ENCODE peak calls at places on chromosomes 7 and 10, in nine cellular contexts. Y is right lobe of liver, C is psoas muscle, V is uterus, N is HFF-Myc, S is heart left ventricle, Q is GM12865, P is IMR-90, B is cardiac muscle cell. R is an unnamed sample.

GRCh38 chr10:22006379-22006884 is 2.9 kb upstream of the DNAJC1 start:
- DNase-seq in V (no peak), B (no peak), S (no peak), P (no peak), Q (no peak), Y (no peak), N (no peak), C (no peak), R (no peak)

GRCh38 chr7:83161851-83162401 is 758 bp downstream of the PCLO start:
- DNase-seq in B (no peak), C (no peak), N (no peak), P (no peak), V (no peak), S (no peak), Y (no peak), Q (no peak), R (no peak)

GRCh38 chr10:45403151-45403550 is 29.1 kb downstream of the ALOX5 start:
- DNase-seq in V (no peak), C (no peak), S (no peak), B (no peak), Q (no peak), Y (no peak), N (no peak), P (peak), R (no peak)

GRCh38 chr7:145863-146262 is 46.5 kb upstream of the FAM20C start:
- DNase-seq in P (no peak), N (no peak), B (no peak), C (no peak), S (no peak), V (no peak), Y (no peak), Q (no peak), R (no peak)

GRCh38 chr10:96910488-96911395 is 78.6 kb downstream of the LCOR start:
- DNase-seq in V (no peak), B (peak), Q (peak), C (no peak), P (peak), Y (no peak), N (peak), S (no peak), R (peak)

GRCh38 chr10:121332829-121333765 is 265.1 kb downstream of the FGFR2 start:
- DNase-seq in C (no peak), Q (no peak), N (no peak), V (no peak), Y (no peak), S (no peak), B (no peak), P (no peak), R (no peak)

GRCh38 chr7:148700693-148701092 is 2.0 kb downstream of the CUL1 start:
- DNase-seq in N (no peak), P (peak), V (no peak), Q (peak), B (peak), S (no peak), Y (peak), C (no peak), R (no peak)

GRCh38 chr7:100890640-100891521 is 1.4 kb upstream of the UFSP1 start:
- DNase-seq in P (no peak), N (no peak), B (peak), S (no peak), Y (no peak), Q (no peak), C (peak), V (peak), R (no peak)

GRCh38 chr10:93616844-93617360 is 4.6 kb downstream of the PDE6C start:
- DNase-seq in V (no peak), S (no peak), C (no peak), B (no peak), Q (no peak), Y (no peak), N (no peak), P (no peak), R (no peak)

GRCh38 chr10:110057461-110057860 is 49.7 kb downstream of the ADD3 start:
- DNase-seq in Y (no peak), N (peak), B (no peak), C (no peak), Q (no peak), V (no peak), P (no peak), S (no peak), R (no peak)

GRCh38 chr7:40151504-40151903 is 16.7 kb downstream of the SUGCT start:
- DNase-seq in Q (no peak), S (no peak), B (no peak), P (no peak), C (no peak), N (no peak), Y (no peak), V (no peak), R (no peak)

GRCh38 chr10:36172574-36172973 is 530.5 kb upstream of the FZD8 start:
- DNase-seq in S (peak), C (no peak), B (peak), N (no peak), V (no peak), Y (no peak), Q (no peak), P (peak), R (no peak)

GRCh38 chr10:32237644-32238345 is 109.2 kb downstream of the EPC1 start:
- DNase-seq in V (no peak), Q (no peak), P (peak), C (no peak), N (no peak), S (no peak), Y (no peak), B (peak), R (no peak)

GRCh38 chr10:80492875-80493413 is 38.8 kb downstream of the TSPAN14 start:
- DNase-seq in S (no peak), C (no peak), Y (no peak), N (no peak), P (peak), V (no peak), B (no peak), Q (peak), R (no peak)

GRCh38 chr10:125824736-125825135 is 1.4 kb downstream of the BCCIP start:
- DNase-seq in P (peak), V (no peak), B (no peak), Q (no peak), C (no peak), N (peak), S (no peak), Y (no peak), R (no peak)

GRCh38 chr7:47361746-47362215 is 220.1 kb downstream of the TNS3 start:
- DNase-seq in N (peak), V (peak), C (no peak), Q (peak), P (peak), S (peak), Y (no peak), B (peak), R (no peak)

DNA sequence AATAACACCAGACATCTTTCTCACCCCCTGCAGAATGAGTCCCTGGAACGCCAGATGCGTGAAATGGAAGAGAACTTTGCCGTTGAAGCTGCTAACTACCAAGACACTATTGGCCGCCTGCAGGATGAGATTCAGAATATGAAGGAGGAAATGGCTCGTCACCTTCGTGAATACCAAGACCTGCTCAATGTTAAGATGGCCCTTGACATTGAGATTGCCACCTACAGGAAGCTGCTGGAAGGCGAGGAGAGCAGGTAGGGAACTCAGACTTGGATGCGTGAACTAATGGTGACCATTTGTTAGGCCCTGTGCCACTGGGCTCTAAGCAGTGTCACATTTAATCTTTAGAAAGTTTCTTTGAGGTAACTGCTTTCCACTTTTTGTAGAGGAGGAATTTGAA is 7.1 kb downstream of the VIM start:
- DNase-seq in N (no peak), C (no peak), Q (no peak), B (no peak), P (no peak), Y (no peak), V (no peak), S (no peak), R (no peak)
- TF ChIP-seq CTCF in N (peak), C (no peak), Q (no peak), B (peak), P (peak), Y (no peak), V (no peak), S (peak), R (no peak)

DNA sequence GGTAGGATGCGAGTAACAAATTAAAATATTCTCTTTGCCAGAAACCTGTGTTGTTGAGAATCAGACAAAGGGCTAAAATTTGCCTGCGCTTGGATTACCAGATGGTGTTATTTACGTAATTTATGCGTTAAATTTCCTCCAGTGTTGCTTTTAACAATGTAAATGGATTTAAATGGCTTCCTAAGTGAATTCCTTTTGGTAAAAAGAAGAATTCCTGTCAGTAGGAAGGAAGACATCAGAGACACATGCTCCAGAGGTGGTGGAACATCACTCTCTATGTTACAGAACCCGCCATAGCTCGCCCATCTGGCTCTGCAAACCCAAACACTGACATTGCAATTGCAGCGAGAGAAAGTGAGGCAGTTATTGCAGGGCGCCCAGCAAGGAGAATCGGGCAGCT is 520.6 kb downstream of the GALNT17 start:
- DNase-seq in N (no peak), C (no peak), Q (no peak), V (no peak), S (no peak), Y (no peak), P (no peak), B (no peak), R (no peak)
- H3K4me3 ChIP-seq in N (no peak), C (no peak), Q (no peak), V (no peak), S (no peak), Y (no peak), P (no peak), B (no peak), R (no peak)

DNA sequence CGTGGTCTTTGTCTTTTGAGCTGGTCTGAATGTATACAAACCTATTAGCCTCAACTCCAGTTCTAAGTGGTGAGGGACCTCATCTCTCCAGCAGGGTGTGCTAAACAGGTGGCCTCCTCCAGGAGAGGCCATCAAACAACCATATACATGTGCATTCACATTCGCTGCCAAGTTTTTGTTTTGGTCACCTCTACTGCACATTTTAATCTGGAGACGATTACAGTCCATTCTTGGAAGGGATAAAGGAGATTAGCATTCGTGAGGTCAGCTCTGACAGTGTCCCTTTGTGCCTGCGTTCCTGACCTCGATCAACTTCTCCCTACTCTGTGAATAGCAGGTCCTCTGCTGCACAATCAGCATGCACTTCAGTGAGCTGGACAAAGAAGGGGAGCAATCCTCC is 60.8 kb downstream of the RHOBTB1 start:
- DNase-seq in Y (no peak), C (no peak), B (peak), Q (peak), N (peak), S (peak), P (peak), V (no peak), R (no peak)
- TF ChIP-seq CTCF in Y (peak), C (peak), B (peak), Q (peak), N (peak), S (peak), P (peak), V (peak), R (peak)

GRCh38 chr7:157937432-157937831 is 600.6 kb downstream of the DNAJB6 start:
- DNase-seq in C (no peak), P (no peak), N (no peak), S (no peak), Y (no peak), B (no peak), V (no peak), Q (no peak), R (no peak)

GRCh38 chr7:157941210-157941609 is 604.4 kb downstream of the DNAJB6 start:
- DNase-seq in N (no peak), B (no peak), P (no peak), S (no peak), Q (no peak), C (no peak), V (no peak), Y (no peak), R (no peak)

GRCh38 chr7:157938211-157938610 is 601.4 kb downstream of the DNAJB6 start:
- DNase-seq in Q (no peak), N (no peak), C (no peak), P (no peak), B (no peak), Y (no peak), S (no peak), V (no peak), R (no peak)

GRCh38 chr7:157940497-157940896 is 603.7 kb downstream of the DNAJB6 start:
- DNase-seq in C (no peak), Q (no peak), P (no peak), B (no peak), S (no peak), V (no peak), Y (no peak), N (no peak), R (no peak)

DNA sequence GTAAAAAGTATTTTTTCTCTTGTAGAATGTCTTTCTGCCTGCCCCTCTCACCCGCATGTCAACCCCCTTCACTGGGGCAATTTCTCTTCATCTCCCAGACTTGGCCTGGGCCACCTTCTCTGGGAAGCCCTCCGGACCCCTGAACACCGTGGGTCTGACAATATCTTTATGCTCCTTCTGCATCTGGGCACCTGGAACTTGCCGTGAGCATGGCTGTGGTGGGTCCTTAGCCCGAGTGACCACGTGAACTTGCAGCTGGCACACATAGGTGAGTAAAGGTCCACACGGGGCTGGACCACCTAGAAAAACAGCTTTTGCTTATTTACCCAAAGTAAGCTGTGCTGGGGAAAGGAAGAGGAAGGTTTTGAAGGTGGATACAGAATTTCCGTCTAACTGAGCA is 600.2 kb downstream of the DNAJB6 start:
- DNase-seq in Q (no peak), V (no peak), P (no peak), C (no peak), Y (no peak), B (no peak), N (no peak), S (no peak), R (no peak)
- H3K4me3 ChIP-seq in Q (no peak), V (no peak), P (no peak), C (no peak), Y (no peak), B (no peak), N (no peak), S (no peak), R (no peak)

GRCh38 chr10:14306201-14306600 is 24.5 kb downstream of the FRMD4A start:
- DNase-seq in S (no peak), C (no peak), Y (no peak), B (no peak), Q (no peak), P (no peak), V (no peak), N (no peak), R (no peak)

GRCh38 chr10:14296081-14296709 is 34.5 kb downstream of the FRMD4A start:
- DNase-seq in P (no peak), Y (peak), S (no peak), V (no peak), N (no peak), Q (no peak), B (peak), C (no peak), R (no peak)

GRCh38 chr10:14299516-14299915 is 31.2 kb downstream of the FRMD4A start:
- DNase-seq in B (no peak), P (no peak), N (no peak), S (no peak), V (no peak), Q (no peak), C (no peak), Y (no peak), R (no peak)

GRCh38 chr10:14304029-14304428 is 26.7 kb downstream of the FRMD4A start:
- DNase-seq in C (no peak), Y (no peak), Q (no peak), V (no peak), N (no peak), P (no peak), B (no peak), S (no peak), R (no peak)

GRCh38 chr10:14302035-14302434 is 28.7 kb downstream of the FRMD4A start:
- DNase-seq in Q (no peak), Y (no peak), P (peak), V (no peak), B (peak), N (no peak), S (no peak), C (no peak), R (no peak)
- TF ChIP-seq CTCF in Q (peak), Y (peak), P (peak), V (no peak), B (peak), N (peak), S (no peak), C (no peak), R (peak)

GRCh38 chr7:90213521-90213920 is 2.0 kb downstream of the STEAP2 start:
- DNase-seq in Y (no peak), B (no peak), V (no peak), C (no peak), P (no peak), Q (no peak), N (no peak), S (no peak), R (no peak)
- H3K4me3 ChIP-seq in Y (no peak), B (no peak), V (no peak), C (peak), P (no peak), Q (no peak), N (no peak), S (no peak), R (no peak)